ENCODE peak calls at places on chromosomes 2 and 18, in eight cellular contexts. One of them, this sample, is unnamed.

GRCh38 chr2:150371066-150371812 is 116.2 kb downstream of the RND3 start:
- DNase-seq in lower leg skin: no peak
- DNase-seq in cardiac fibroblast: no peak
- DNase-seq in sigmoid colon: no peak
- DNase-seq in uterus: no peak
- DNase-seq in psoas muscle: no peak
- DNase-seq in upper lobe of right lung: no peak
- DNase-seq in AG10803: peak; percentile 18
- DNase-seq in this sample: no peak

GRCh38 chr2:212549463-212549862 is 10.9 kb upstream of the ERBB4 start:
- DNase-seq in lower leg skin: no peak
- DNase-seq in cardiac fibroblast: no peak
- DNase-seq in sigmoid colon: no peak
- DNase-seq in uterus: no peak
- DNase-seq in psoas muscle: no peak
- DNase-seq in upper lobe of right lung: no peak
- DNase-seq in AG10803: no peak
- DNase-seq in this sample: no peak

GRCh38 chr18:59921384-59921891 is 21.6 kb downstream of the PMAIP1 start:
- DNase-seq in lower leg skin: no peak
- DNase-seq in cardiac fibroblast: no peak
- DNase-seq in sigmoid colon: no peak
- DNase-seq in uterus: no peak
- DNase-seq in psoas muscle: no peak
- DNase-seq in upper lobe of right lung: no peak
- DNase-seq in AG10803: peak; percentile 77
- DNase-seq in this sample: no peak

GRCh38 chr2:15531095-15531854 is 29.9 kb downstream of the NBAS start:
- DNase-seq in lower leg skin: no peak
- DNase-seq in cardiac fibroblast: no peak
- DNase-seq in sigmoid colon: no peak
- DNase-seq in uterus: no peak
- DNase-seq in psoas muscle: no peak
- DNase-seq in upper lobe of right lung: no peak
- DNase-seq in AG10803: no peak
- DNase-seq in this sample: no peak

GRCh38 chr2:206832886-206833285 is 67.5 kb downstream of the FASTKD2 start:
- DNase-seq in lower leg skin: no peak
- DNase-seq in cardiac fibroblast: no peak
- DNase-seq in sigmoid colon: no peak
- DNase-seq in uterus: no peak
- DNase-seq in psoas muscle: no peak
- DNase-seq in upper lobe of right lung: no peak
- DNase-seq in AG10803: peak; percentile 3
- DNase-seq in this sample: no peak

GRCh38 chr2:109710505-109711229 is 83.4 kb upstream of the RGPD5 start:
- DNase-seq in lower leg skin: no peak
- DNase-seq in cardiac fibroblast: no peak
- DNase-seq in sigmoid colon: peak; percentile 40
- DNase-seq in uterus: no peak
- DNase-seq in psoas muscle: no peak
- DNase-seq in upper lobe of right lung: peak; percentile 32
- DNase-seq in AG10803: no peak
- DNase-seq in this sample: no peak

GRCh38 chr2:37302701-37303252 is 21.9 kb downstream of the PRKD3 start:
- DNase-seq in lower leg skin: no peak
- DNase-seq in cardiac fibroblast: no peak
- DNase-seq in sigmoid colon: no peak
- DNase-seq in uterus: no peak
- DNase-seq in psoas muscle: no peak
- DNase-seq in upper lobe of right lung: no peak
- DNase-seq in AG10803: no peak
- DNase-seq in this sample: no peak

GRCh38 chr2:12057436-12058166 is 311.2 kb downstream of the LPIN1 start:
- DNase-seq in lower leg skin: no peak
- DNase-seq in cardiac fibroblast: no peak
- DNase-seq in sigmoid colon: peak; percentile 65
- DNase-seq in uterus: peak; percentile 20
- DNase-seq in psoas muscle: peak; percentile 60
- DNase-seq in upper lobe of right lung: no peak
- DNase-seq in AG10803: no peak
- DNase-seq in this sample: no peak

GRCh38 chr2:219607931-219608330 is 10.3 kb downstream of the STK11IP start:
- DNase-seq in lower leg skin: no peak
- DNase-seq in cardiac fibroblast: no peak
- DNase-seq in sigmoid colon: no peak
- DNase-seq in uterus: no peak
- DNase-seq in psoas muscle: no peak
- DNase-seq in upper lobe of right lung: no peak
- DNase-seq in AG10803: no peak
- DNase-seq in this sample: no peak

GRCh38 chr18:31513189-31513907 is 15.4 kb downstream of the DSG2 start:
- DNase-seq in lower leg skin: no peak
- DNase-seq in cardiac fibroblast: peak; percentile 55
- DNase-seq in sigmoid colon: no peak
- DNase-seq in uterus: no peak
- DNase-seq in psoas muscle: no peak
- DNase-seq in upper lobe of right lung: no peak
- DNase-seq in AG10803: peak; percentile 38
- DNase-seq in this sample: no peak

GRCh38 chr2:36569267-36569860 is 28.6 kb downstream of the FEZ2 start:
- DNase-seq in lower leg skin: no peak
- DNase-seq in cardiac fibroblast: peak; percentile 43
- DNase-seq in sigmoid colon: no peak
- DNase-seq in uterus: no peak
- DNase-seq in psoas muscle: no peak
- DNase-seq in upper lobe of right lung: no peak
- DNase-seq in AG10803: no peak
- DNase-seq in this sample: no peak

GRCh38 chr18:24369420-24369819 is 28.2 kb downstream of the OSBPL1A start:
- DNase-seq in lower leg skin: no peak
- DNase-seq in cardiac fibroblast: no peak
- DNase-seq in sigmoid colon: no peak
- DNase-seq in uterus: no peak
- DNase-seq in psoas muscle: no peak
- DNase-seq in upper lobe of right lung: no peak
- DNase-seq in AG10803: peak; percentile 83
- DNase-seq in this sample: no peak

GRCh38 chr18:25097119-25098114 is 254.5 kb downstream of the ZNF521 start:
- DNase-seq in lower leg skin: no peak
- DNase-seq in cardiac fibroblast: no peak
- DNase-seq in sigmoid colon: no peak
- DNase-seq in uterus: no peak
- DNase-seq in psoas muscle: no peak
- DNase-seq in upper lobe of right lung: no peak
- DNase-seq in AG10803: no peak
- DNase-seq in this sample: no peak

GRCh38 chr2:238701066-238701906 is 146.6 kb upstream of the TWIST2 start:
- DNase-seq in lower leg skin: peak; percentile 9
- DNase-seq in cardiac fibroblast: no peak
- DNase-seq in sigmoid colon: no peak
- DNase-seq in uterus: peak; percentile 11
- DNase-seq in psoas muscle: no peak
- DNase-seq in upper lobe of right lung: no peak
- DNase-seq in AG10803: no peak
- DNase-seq in this sample: peak; percentile 3

GRCh38 chr2:238597638-238598528 is 171.2 kb downstream of the ASB1 start:
- DNase-seq in lower leg skin: no peak
- DNase-seq in cardiac fibroblast: no peak
- DNase-seq in sigmoid colon: no peak
- DNase-seq in uterus: no peak
- DNase-seq in psoas muscle: no peak
- DNase-seq in upper lobe of right lung: no peak
- DNase-seq in AG10803: no peak
- DNase-seq in this sample: no peak

GRCh38 chr2:196992466-196992865 is 66.0 kb upstream of the PGAP1 start:
- DNase-seq in lower leg skin: no peak
- DNase-seq in cardiac fibroblast: no peak
- DNase-seq in sigmoid colon: no peak
- DNase-seq in uterus: no peak
- DNase-seq in psoas muscle: no peak
- DNase-seq in upper lobe of right lung: no peak
- DNase-seq in AG10803: no peak
- DNase-seq in this sample: no peak

GRCh38 chr18:79926715-79927596 is 24.5 kb downstream of the SLC66A2 start:
- DNase-seq in lower leg skin: peak; percentile 10
- DNase-seq in cardiac fibroblast: no peak
- DNase-seq in sigmoid colon: peak; percentile 52
- DNase-seq in uterus: peak; percentile 11
- DNase-seq in psoas muscle: peak; percentile 52
- DNase-seq in upper lobe of right lung: peak; percentile 64
- DNase-seq in AG10803: no peak
- DNase-seq in this sample: no peak

GRCh38 chr18:68705119-68705518 is 9.8 kb downstream of the TMX3 start:
- DNase-seq in lower leg skin: no peak
- DNase-seq in cardiac fibroblast: no peak
- DNase-seq in sigmoid colon: no peak
- DNase-seq in uterus: no peak
- DNase-seq in psoas muscle: no peak
- DNase-seq in upper lobe of right lung: no peak
- DNase-seq in AG10803: no peak
- DNase-seq in this sample: no peak

DNA sequence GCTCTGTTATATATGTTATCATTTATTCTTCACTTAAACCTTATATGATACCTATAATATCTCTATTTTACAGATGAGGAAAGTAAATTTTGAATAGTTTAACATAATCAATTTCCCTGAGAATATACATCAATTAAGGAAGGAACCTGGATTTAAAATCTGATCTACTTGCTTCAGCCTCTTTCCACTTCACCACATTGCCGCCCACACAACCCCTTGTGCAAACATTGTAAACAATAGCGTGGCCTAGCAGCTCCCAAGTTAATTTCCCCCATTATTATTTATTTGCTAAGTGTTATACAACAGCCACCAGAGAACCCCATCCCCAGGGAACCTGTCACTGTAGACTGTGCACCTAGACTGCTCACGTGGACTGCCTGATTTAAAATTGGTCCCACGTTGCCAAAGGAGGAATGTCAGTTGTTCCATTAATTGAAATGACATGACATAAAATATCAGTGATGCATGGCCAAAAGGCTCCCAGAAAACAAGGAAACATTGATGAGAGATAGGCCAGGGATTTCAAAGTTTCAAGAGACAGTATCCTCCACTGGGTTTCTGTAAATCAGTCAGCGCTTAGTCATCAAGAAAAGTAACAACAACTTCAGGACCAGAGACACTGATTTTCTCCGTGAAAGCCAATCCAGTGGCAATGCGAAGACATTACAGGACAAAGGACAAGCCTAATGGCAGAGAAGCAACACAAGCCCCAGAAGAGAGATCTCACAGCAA is 41.3 kb downstream of the SCG2 start:
- DNase-seq in lower leg skin: no peak
- DNase-seq in cardiac fibroblast: peak; percentile 18
- DNase-seq in sigmoid colon: no peak
- DNase-seq in uterus: no peak
- DNase-seq in psoas muscle: no peak
- DNase-seq in upper lobe of right lung: peak; percentile 62
- DNase-seq in AG10803: no peak
- DNase-seq in this sample: no peak
- H3K4me3 ChIP-seq in lower leg skin: no peak overlapping the region
- H3K4me3 ChIP-seq in cardiac fibroblast: no peak overlapping the region
- H3K4me3 ChIP-seq in sigmoid colon: no peak overlapping the region
- H3K4me3 ChIP-seq in uterus: no peak overlapping the region
- H3K4me3 ChIP-seq in psoas muscle: no peak overlapping the region
- H3K4me3 ChIP-seq in upper lobe of right lung: no peak overlapping the region
- H3K4me3 ChIP-seq in AG10803: no peak overlapping the region
- H3K4me3 ChIP-seq in this sample: no peak overlapping the region

DNA sequence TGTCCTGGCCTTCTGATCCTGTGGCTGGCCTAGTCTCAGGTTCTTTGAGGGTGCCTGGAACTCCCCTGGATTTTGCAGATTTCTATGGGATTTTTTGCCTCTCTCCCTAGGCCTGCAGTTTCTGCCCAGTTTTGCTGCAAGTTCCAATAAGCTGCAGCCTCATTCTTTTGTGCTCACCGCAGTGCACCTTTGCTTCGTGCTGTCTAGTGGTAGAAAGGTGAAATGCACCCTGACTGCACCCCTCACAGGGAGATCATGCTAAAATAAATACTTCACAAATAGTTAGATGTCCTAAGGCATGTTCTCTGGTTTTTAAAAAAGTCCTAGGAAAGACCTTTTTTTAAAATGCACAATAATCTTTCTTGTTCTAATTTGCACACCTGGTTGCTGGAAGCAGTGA is 72.5 kb downstream of the GNAL start:
- DNase-seq in lower leg skin: no peak
- DNase-seq in cardiac fibroblast: no peak
- DNase-seq in sigmoid colon: no peak
- DNase-seq in uterus: no peak
- DNase-seq in psoas muscle: no peak
- DNase-seq in upper lobe of right lung: no peak
- DNase-seq in AG10803: no peak
- DNase-seq in this sample: no peak
- TF ChIP-seq CTCF in lower leg skin: no peak
- TF ChIP-seq CTCF in cardiac fibroblast: peak; percentile 30
- TF ChIP-seq CTCF in sigmoid colon: no peak
- TF ChIP-seq CTCF in uterus: no peak
- TF ChIP-seq CTCF in psoas muscle: no peak
- TF ChIP-seq CTCF in upper lobe of right lung: no peak
- TF ChIP-seq CTCF in AG10803: no peak
- TF ChIP-seq CTCF in this sample: no peak

DNA sequence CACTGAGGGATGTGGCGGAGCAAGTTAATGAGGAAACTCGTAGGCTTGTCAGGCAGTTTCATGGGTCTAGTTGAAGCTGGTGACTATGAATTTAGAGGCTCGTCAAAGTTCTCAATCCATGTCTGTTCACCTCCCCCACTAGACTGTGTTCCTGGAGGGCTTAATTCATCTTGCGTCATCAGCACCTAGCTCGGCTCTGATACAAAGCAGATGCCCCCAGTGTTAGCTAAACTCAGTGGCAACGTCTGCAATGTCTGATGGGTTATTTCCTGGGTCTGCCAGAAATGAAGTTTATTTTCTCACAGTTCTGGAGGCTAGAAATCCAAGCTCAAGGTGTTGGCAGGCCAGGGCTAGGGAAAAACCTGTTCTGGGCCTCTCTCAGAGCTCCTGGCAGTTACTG is 140.6 kb downstream of the PID1 start:
- DNase-seq in lower leg skin: no peak
- DNase-seq in cardiac fibroblast: no peak
- DNase-seq in sigmoid colon: no peak
- DNase-seq in uterus: no peak
- DNase-seq in psoas muscle: no peak
- DNase-seq in upper lobe of right lung: no peak
- DNase-seq in AG10803: no peak
- DNase-seq in this sample: no peak
- H3K4me3 ChIP-seq in lower leg skin: no peak overlapping the region
- H3K4me3 ChIP-seq in cardiac fibroblast: no peak overlapping the region
- H3K4me3 ChIP-seq in sigmoid colon: no peak overlapping the region
- H3K4me3 ChIP-seq in uterus: no peak overlapping the region
- H3K4me3 ChIP-seq in psoas muscle: no peak overlapping the region
- H3K4me3 ChIP-seq in upper lobe of right lung: no peak overlapping the region
- H3K4me3 ChIP-seq in AG10803: no peak overlapping the region
- H3K4me3 ChIP-seq in this sample: no peak overlapping the region

GRCh38 chr2:74544634-74545033 is 9.1 kb downstream of the LOXL3 start:
- DNase-seq in lower leg skin: no peak
- DNase-seq in cardiac fibroblast: no peak
- DNase-seq in sigmoid colon: no peak
- DNase-seq in uterus: no peak
- DNase-seq in psoas muscle: no peak
- DNase-seq in upper lobe of right lung: peak; percentile 9
- DNase-seq in AG10803: no peak
- DNase-seq in this sample: no peak
- TF ChIP-seq CTCF in lower leg skin: no peak
- TF ChIP-seq CTCF in cardiac fibroblast: no peak
- TF ChIP-seq CTCF in sigmoid colon: no peak
- TF ChIP-seq CTCF in uterus: no peak
- TF ChIP-seq CTCF in psoas muscle: no peak
- TF ChIP-seq CTCF in upper lobe of right lung: no peak
- TF ChIP-seq CTCF in AG10803: no peak
- TF ChIP-seq CTCF in this sample: no peak

This sample was measured in tibial nerve.